ENCODE peak calls at places on chromosomes 12 and 14, in nine cellular contexts. K is right lobe of liver, R is lower lobe of right lung, E is adrenal gland, Y is tibial artery, F is astrocyte of the spinal cord, I is IMR-90, W is MCF 10A, V is fibroblast of pulmonary artery. X is an unnamed sample.

GRCh38 chr12:40015360-40015759 is 90.5 kb downstream of the SLC2A13 start:
- DNase-seq in F (no peak), I (no peak), W (peak), R (no peak), Y (no peak), E (no peak), V (no peak), K (no peak), X (no peak)

GRCh38 chr14:76282581-76282980 is 93.4 kb upstream of the ESRRB start:
- DNase-seq in K (no peak), F (no peak), W (no peak), E (no peak), V (no peak), Y (no peak), I (no peak), R (no peak), X (no peak)

GRCh38 chr12:14993537-14994266 is 20.9 kb downstream of the PDE6H start:
- DNase-seq in R (no peak), K (no peak), F (peak), I (peak), E (no peak), Y (peak), V (peak), W (no peak), X (no peak)

GRCh38 chr14:60637138-60637489 is 12.2 kb downstream of the SIX1 start:
- DNase-seq in I (no peak), W (no peak), F (no peak), K (no peak), R (no peak), Y (no peak), E (no peak), V (no peak), X (no peak)

GRCh38 chr12:112112423-112113132 is 4.0 kb upstream of the NAA25 start:
- DNase-seq in E (no peak), V (no peak), I (no peak), W (peak), Y (no peak), F (no peak), R (no peak), K (peak), X (no peak)

GRCh38 chr12:28824193-28824846 is 324.8 kb upstream of the FAR2 start:
- DNase-seq in R (no peak), I (no peak), E (no peak), Y (no peak), K (no peak), V (no peak), W (no peak), F (no peak), X (no peak)

GRCh38 chr12:87509233-87509820 is 519.9 kb downstream of the C12orf50 start:
- DNase-seq in R (no peak), V (peak), W (peak), F (peak), I (peak), K (no peak), E (no peak), Y (no peak), X (no peak)

GRCh38 chr12:46108721-46109120 is 118.3 kb upstream of the SCAF11 start:
- DNase-seq in E (no peak), R (no peak), F (no peak), I (no peak), K (no peak), W (no peak), Y (no peak), V (no peak), X (no peak)

GRCh38 chr14:55671641-55672040 is 91.6 kb downstream of the KTN1 start:
- DNase-seq in F (no peak), I (peak), W (no peak), R (no peak), K (no peak), E (no peak), V (peak), Y (no peak), X (no peak)

GRCh38 chr14:32608880-32609279 is 279.8 kb downstream of the AKAP6 start:
- DNase-seq in W (peak), E (no peak), R (no peak), V (peak), I (no peak), F (peak), Y (no peak), K (no peak), X (no peak)

GRCh38 chr12:77352941-77353340 is 287.6 kb upstream of the E2F7 start:
- DNase-seq in R (no peak), I (no peak), V (no peak), F (peak), Y (no peak), K (no peak), E (no peak), W (no peak), X (no peak)

GRCh38 chr12:125187780-125188741 is 122.8 kb downstream of the AACS start:
- DNase-seq in W (no peak), I (no peak), E (no peak), Y (no peak), K (no peak), F (peak), V (no peak), R (no peak), X (no peak)

GRCh38 chr12:2673966-2674810 is 120.6 kb upstream of the FKBP4 start:
- DNase-seq in K (peak), Y (no peak), I (no peak), W (no peak), E (no peak), V (no peak), F (no peak), R (no peak), X (no peak)
- TF ChIP-seq CTCF in K (no peak), Y (no peak), I (peak), W (peak), E (no peak), V (no peak), F (peak), R (no peak), X (peak)

GRCh38 chr12:118135788-118136558 is at the start of gene PEBP1:
- DNase-seq in R (peak), F (peak), E (peak), V (peak), K (peak), I (peak), Y (peak), W (peak), X (peak)
- TF ChIP-seq CTCF in R (no peak), F (no peak), E (no peak), V (no peak), K (peak), I (no peak), Y (no peak), W (no peak), X (peak)

GRCh38 chr14:106564058-106564643 is 1037.8 kb downstream of the TMEM121 start:
- DNase-seq in F (no peak), V (no peak), K (no peak), I (no peak), R (peak), Y (no peak), W (peak), E (no peak), X (no peak)
- TF ChIP-seq CTCF in F (no peak), V (no peak), K (peak), I (no peak), R (peak), Y (no peak), W (peak), E (no peak), X (no peak)

DNA sequence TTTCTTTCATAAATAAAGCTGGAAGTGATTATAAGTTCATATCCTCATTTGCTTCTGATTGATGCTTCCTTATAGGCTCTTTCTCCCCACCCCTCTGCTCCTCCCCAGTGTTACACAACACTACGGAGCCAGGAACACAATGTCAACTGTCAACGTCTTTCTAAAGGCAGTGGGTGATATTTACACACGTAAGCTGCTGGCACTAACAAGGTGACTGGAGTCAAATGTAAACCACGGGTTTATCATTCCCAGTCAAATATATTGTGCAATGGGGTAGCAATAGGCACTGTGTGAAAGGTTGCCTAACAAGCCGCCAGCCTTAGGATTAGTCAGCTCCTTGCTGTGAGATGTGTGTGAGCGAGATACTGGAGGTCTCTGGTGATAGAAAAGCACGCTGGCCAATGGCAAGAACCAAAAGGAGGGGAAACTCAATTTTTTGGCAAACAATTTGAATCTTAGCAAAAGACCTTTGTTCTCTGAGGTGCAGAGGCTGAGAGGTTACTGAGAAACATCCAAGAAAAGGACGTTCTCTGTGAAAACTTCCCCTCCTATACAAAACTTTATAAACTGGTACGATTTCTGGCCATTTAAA is 22.1 kb upstream of the HECTD1 start:
- DNase-seq in V (peak), R (peak), I (peak), F (peak), W (peak), E (peak), Y (peak), K (peak), X (no peak)
- TF ChIP-seq CTCF in V (no peak), R (no peak), I (no peak), F (no peak), W (no peak), E (no peak), Y (no peak), K (no peak), X (no peak)

GRCh38 chr14:59417301-59417700 is 47.9 kb downstream of the GPR135 start:
- DNase-seq in F (no peak), I (no peak), R (no peak), V (no peak), W (no peak), K (no peak), Y (no peak), E (no peak), X (no peak)
- TF ChIP-seq CTCF in F (no peak), I (no peak), R (no peak), V (no peak), W (no peak), K (no peak), Y (no peak), E (no peak), X (no peak)

DNA sequence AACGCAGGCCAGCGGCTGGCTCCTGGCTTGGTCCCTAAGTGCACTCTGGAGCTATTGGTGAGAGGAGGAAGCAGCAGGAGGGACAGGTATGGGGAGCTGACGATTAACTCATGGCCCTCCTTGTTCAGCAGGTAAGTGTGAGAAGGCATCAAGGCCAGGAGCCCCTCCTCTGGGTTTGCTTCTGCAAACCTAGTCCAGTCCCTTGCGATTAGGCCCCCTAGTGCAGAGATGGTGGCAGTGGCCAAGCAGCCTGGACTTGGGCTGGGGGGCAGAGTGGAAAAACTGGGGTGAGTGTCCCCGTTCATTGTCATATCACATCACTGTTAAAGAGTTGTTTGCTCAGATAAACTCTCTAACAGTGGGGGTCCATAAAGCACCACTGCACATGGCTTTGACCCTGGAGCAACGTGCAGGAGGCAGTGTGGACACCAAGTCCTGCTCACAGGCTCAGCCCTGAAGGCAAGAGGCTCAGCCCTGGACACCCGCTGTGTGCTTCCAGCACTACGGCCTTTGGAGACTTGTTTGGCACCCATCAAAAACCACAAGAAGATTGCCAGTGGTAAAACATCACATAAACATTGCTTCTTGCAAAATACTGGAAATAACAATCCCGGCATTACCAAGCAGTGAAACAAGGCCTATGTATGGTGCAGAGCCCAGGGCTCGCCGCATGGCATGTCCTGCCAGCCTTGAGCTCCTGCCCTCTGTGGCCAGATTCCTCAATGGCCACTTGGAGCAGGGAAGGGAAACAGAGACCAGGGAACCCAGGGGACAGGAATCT is 184.3 kb upstream of the RTL1 start:
- DNase-seq in W (peak), E (no peak), Y (peak), F (peak), I (no peak), V (no peak), K (no peak), R (no peak), X (no peak)
- TF ChIP-seq CTCF in W (no peak), E (no peak), Y (no peak), F (no peak), I (no peak), V (no peak), K (no peak), R (no peak), X (no peak)

GRCh38 chr12:6383572-6384498 is at the start of gene LTBR:
- DNase-seq in E (peak), F (peak), R (peak), V (peak), Y (peak), K (peak), I (peak), W (peak), X (peak)
- TF ChIP-seq CTCF in E (no peak), F (no peak), R (peak), V (no peak), Y (no peak), K (peak), I (peak), W (no peak), X (peak)